ENCODE peak calls at places on chromosomes 12 and 14, in nine cellular contexts. C is stomach, Z is IMR-90, E is SK-N-MC, H is BE2C, J is choroid plexus epithelial cell, S is MG63, O is mesenchymal stem cell, R is coronary artery. D is an unnamed sample.

GRCh38 chr14:93889739-93890138 is 37.4 kb upstream of the FAM181A start:
- DNase-seq in C (no peak), Z (no peak), E (no peak), H (no peak), J (no peak), S (no peak), O (no peak), R (no peak), D (no peak)

GRCh38 chr14:39988939-39989338 is 556.7 kb upstream of the FBXO33 start:
- DNase-seq in C (no peak), Z (no peak), E (peak), H (no peak), J (peak), S (no peak), O (peak), R (no peak), D (peak)

GRCh38 chr14:105083926-105084685 is 18.9 kb upstream of the GPR132 start:
- DNase-seq in C (no peak), Z (no peak), E (no peak), H (no peak), J (no peak), S (no peak), O (no peak), R (no peak), D (no peak)

GRCh38 chr12:109586385-109587296 is 13.0 kb downstream of the MVK start:
- DNase-seq in C (no peak), Z (no peak), E (no peak), H (no peak), J (no peak), S (no peak), O (no peak), R (no peak), D (no peak)

GRCh38 chr14:92615451-92615850 is 101.9 kb downstream of the RIN3 start:
- DNase-seq in C (no peak), Z (no peak), E (no peak), H (no peak), J (no peak), S (no peak), O (no peak), R (no peak), D (no peak)

GRCh38 chr12:96404683-96405082 is 4.4 kb upstream of the CDK17 start:
- DNase-seq in C (no peak), Z (peak), E (no peak), H (no peak), J (no peak), S (no peak), O (no peak), R (no peak), D (peak)

GRCh38 chr12:54956322-54956721 is 28.2 kb downstream of the TESPA1 start:
- DNase-seq in C (no peak), Z (no peak), E (no peak), H (no peak), J (no peak), S (no peak), O (no peak), R (no peak), D (no peak)

GRCh38 chr12:27340971-27341370 is 8.3 kb downstream of the BMAL2 start:
- DNase-seq in C (no peak), Z (no peak), E (no peak), H (no peak), J (no peak), S (peak), O (no peak), R (no peak), D (no peak)

GRCh38 chr12:78887008-78887407 is 22.4 kb downstream of the SYT1 start:
- DNase-seq in C (no peak), Z (peak), E (no peak), H (peak), J (peak), S (peak), O (peak), R (no peak), D (peak)

GRCh38 chr14:27002179-27002578 is 404.3 kb upstream of the NOVA1 start:
- DNase-seq in C (no peak), Z (no peak), E (no peak), H (no peak), J (no peak), S (no peak), O (no peak), R (no peak), D (no peak)

GRCh38 chr14:91380610-91381371 is 36.8 kb downstream of the CCDC88C start:
- DNase-seq in C (no peak), Z (no peak), E (peak), H (no peak), J (peak), S (peak), O (no peak), R (no peak), D (no peak)

GRCh38 chr12:130666645-130667044 is 49.5 kb downstream of the RIMBP2 start:
- DNase-seq in C (no peak), Z (no peak), E (no peak), H (no peak), J (no peak), S (no peak), O (no peak), R (no peak), D (no peak)

GRCh38 chr14:26598672-26599131 is 869 bp upstream of the NOVA1 start:
- DNase-seq in C (no peak), Z (no peak), E (no peak), H (peak), J (no peak), S (no peak), O (no peak), R (no peak), D (no peak)

GRCh38 chr14:101049511-101049910 is 146.0 kb upstream of the RTL1 start:
- DNase-seq in C (no peak), Z (no peak), E (no peak), H (no peak), J (no peak), S (no peak), O (no peak), R (no peak), D (no peak)

GRCh38 chr12:117097159-117097558 is 2.1 kb downstream of the TESC start:
- DNase-seq in C (no peak), Z (no peak), E (no peak), H (no peak), J (no peak), S (no peak), O (no peak), R (no peak), D (no peak)

GRCh38 chr12:117096643-117097042 is 2.6 kb downstream of the TESC start:
- DNase-seq in C (no peak), Z (no peak), E (no peak), H (no peak), J (no peak), S (no peak), O (no peak), R (no peak), D (no peak)

GRCh38 chr12:117098361-117099217 is 627 bp downstream of the TESC start:
- DNase-seq in C (peak), Z (no peak), E (no peak), H (no peak), J (no peak), S (no peak), O (no peak), R (no peak), D (no peak)

GRCh38 chr12:117100251-117100650 is 1.0 kb upstream of the TESC start:
- DNase-seq in C (no peak), Z (peak), E (no peak), H (no peak), J (peak), S (no peak), O (peak), R (no peak), D (peak)

GRCh38 chr12:117098071-117098360 is 1.2 kb downstream of the TESC start:
- DNase-seq in C (no peak), Z (no peak), E (no peak), H (no peak), J (no peak), S (no peak), O (no peak), R (no peak), D (no peak)
- H3K4me3 ChIP-seq in C (peak), Z (no peak), E (no peak), H (no peak), J (no peak), S (no peak), O (no peak), R (peak), D (no peak)

DNA sequence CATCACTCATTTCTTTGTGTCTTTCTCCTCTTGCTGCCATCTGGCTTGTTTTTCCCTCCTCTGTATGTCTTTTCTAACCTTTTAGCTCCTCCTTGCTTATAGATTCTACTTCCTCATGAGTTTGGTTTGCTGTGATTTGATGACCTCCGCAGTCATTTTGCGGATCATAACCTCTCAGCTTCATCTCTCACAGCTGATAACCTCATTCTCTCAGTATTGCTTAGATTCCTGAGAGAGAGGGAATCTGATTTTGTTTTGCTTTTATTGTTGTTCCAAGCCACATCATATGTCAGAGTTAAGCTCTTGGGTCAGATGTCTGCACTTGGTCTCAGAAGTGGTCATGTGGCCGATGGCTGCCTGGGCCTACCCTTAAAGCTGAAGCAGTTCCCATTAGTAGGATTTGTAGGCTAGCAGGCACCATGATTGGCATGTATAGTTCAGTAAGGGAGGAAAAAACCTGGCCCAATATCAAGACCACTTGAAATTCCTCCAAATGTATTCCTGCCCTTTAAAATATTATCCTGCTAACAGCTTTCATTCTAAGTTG is 13.4 kb downstream of the ZNF664 start:
- DNase-seq in C (no peak), Z (no peak), E (no peak), H (no peak), J (no peak), S (no peak), O (no peak), R (no peak), D (no peak)
- H3K4me3 ChIP-seq in C (no peak), Z (no peak), E (no peak), H (no peak), J (no peak), S (no peak), O (no peak), R (no peak), D (no peak)

GRCh38 chr12:69024907-69025306 is 91.9 kb upstream of the CPM start:
- DNase-seq in C (no peak), Z (peak), E (no peak), H (no peak), J (peak), S (no peak), O (no peak), R (no peak), D (peak)
- H3K4me3 ChIP-seq in C (no peak), Z (no peak), E (no peak), H (no peak), J (no peak), S (no peak), O (no peak), R (no peak), D (no peak)

GRCh38 chr12:69338120-69338859 is 9.9 kb upstream of the LYZ start:
- DNase-seq in C (no peak), Z (no peak), E (no peak), H (no peak), J (no peak), S (no peak), O (no peak), R (no peak), D (no peak)
- H3K4me3 ChIP-seq in C (no peak), Z (no peak), E (no peak), H (no peak), J (no peak), S (no peak), O (no peak), R (no peak), D (no peak)